ENCODE peak calls at places on chromosomes 11 and 22, in seven cellular contexts. N, A, M, H, J, T and K are unnamed samples.

GRCh38 chr11:2771758-2772466 is 72.1 kb upstream of the KCNQ1OT1 start:
- DNase-seq in A (no peak), J (no peak), N (no peak), T (no peak), M (no peak), H (no peak), K (no peak)

GRCh38 chr11:12042215-12042676 is 33.8 kb upstream of the DKK3 start:
- DNase-seq in A (no peak), J (no peak), H (no peak), M (no peak), N (peak), T (peak), K (peak)

GRCh38 chr11:47460571-47461235 is 11.8 kb upstream of the RAPSN start:
- DNase-seq in H (no peak), N (no peak), J (no peak), A (no peak), M (no peak), T (no peak), K (no peak)

GRCh38 chr11:61797263-61797944 is 4.7 kb downstream of the FEN1 start:
- DNase-seq in M (peak), T (peak), A (peak), J (peak), N (peak), H (peak), K (peak)

GRCh38 chr22:21762712-21763581 is 27.4 kb upstream of the YPEL1 start:
- DNase-seq in T (no peak), M (no peak), A (peak), H (no peak), N (no peak), J (no peak), K (no peak)

GRCh38 chr22:44311855-44312170 is 938 bp downstream of the SHISAL1 start:
- DNase-seq in T (peak), J (no peak), M (no peak), N (no peak), H (no peak), A (no peak), K (no peak)

GRCh38 chr11:84714316-84714780 is 912.8 kb downstream of the DLG2 start:
- DNase-seq in N (peak), T (peak), A (no peak), H (peak), M (peak), J (no peak), K (peak)

GRCh38 chr22:50306753-50307749 is at the start of gene PLXNB2:
- DNase-seq in T (no peak), A (peak), M (peak), N (peak), H (peak), J (peak), K (peak)

GRCh38 chr11:10058356-10058755 is 235.7 kb downstream of the SBF2 start:
- DNase-seq in J (no peak), A (no peak), T (no peak), H (no peak), M (no peak), N (no peak), K (no peak)

GRCh38 chr11:1569251-1569780 is 2.8 kb downstream of the DUSP8 start:
- DNase-seq in M (no peak), N (no peak), A (no peak), T (no peak), J (no peak), H (no peak), K (no peak)

GRCh38 chr22:21450320-21450831 is 16.8 kb upstream of the TMEM191C start:
- DNase-seq in H (no peak), N (no peak), M (no peak), J (no peak), A (no peak), T (no peak), K (no peak)

GRCh38 chr11:43905788-43906187 is 25.2 kb downstream of the ALKBH3 start:
- DNase-seq in J (peak), N (no peak), H (no peak), M (no peak), A (no peak), T (no peak), K (no peak)

GRCh38 chr11:132943737-132944556 is 588.4 kb downstream of the OPCML start:
- DNase-seq in J (no peak), M (no peak), N (no peak), T (no peak), H (peak), A (no peak), K (no peak)

GRCh38 chr22:36419177-36419911 is 31.6 kb upstream of the MYH9 start:
- DNase-seq in T (peak), M (no peak), H (peak), A (no peak), J (peak), N (no peak), K (peak)

GRCh38 chr22:38799265-38800002 is 5.5 kb upstream of the DNAL4 start:
- DNase-seq in N (no peak), T (no peak), A (no peak), J (no peak), M (no peak), H (no peak), K (no peak)

GRCh38 chr11:13003726-13004493 is 5.2 kb upstream of the RASSF10 start:
- DNase-seq in J (no peak), N (no peak), M (no peak), H (no peak), T (no peak), A (no peak), K (no peak)

GRCh38 chr22:32985899-32986772 is 72.0 kb downstream of the SYN3 start:
- DNase-seq in M (peak), A (peak), H (peak), J (peak), T (peak), N (peak), K (peak)

GRCh38 chr11:126838779-126839178 is 161.8 kb downstream of the KIRREL3 start:
- DNase-seq in H (no peak), A (no peak), T (no peak), J (no peak), M (no peak), N (no peak), K (no peak)

GRCh38 chr11:12529793-12530192 is 144.4 kb upstream of the TEAD1 start:
- DNase-seq in N (no peak), A (no peak), J (no peak), M (no peak), T (no peak), H (no peak), K (no peak)

GRCh38 chr11:67545280-67545679 is 22.0 kb upstream of the CABP2 start:
- DNase-seq in M (peak), N (peak), J (no peak), H (no peak), T (peak), A (no peak), K (no peak)

GRCh38 chr11:117478926-117479325 is 151.3 kb downstream of the CEP164 start:
- DNase-seq in J (no peak), N (no peak), T (no peak), M (no peak), H (no peak), A (no peak), K (no peak)

GRCh38 chr11:636511-637332 is at the start of gene DRD4:
- DNase-seq in T (no peak), J (no peak), H (no peak), A (no peak), M (no peak), N (no peak), K (peak)

GRCh38 chr11:2549080-2549479 is 104.3 kb downstream of the KCNQ1 start:
- DNase-seq in T (no peak), J (no peak), H (no peak), A (no peak), M (no peak), N (no peak), K (no peak)